ENCODE peak calls at places on chromosome 5, in seven cellular contexts. One of them, this sample, is unnamed. For H3K36me3, H3K4me1 and H3K9me3, the result is how much of the 10 kb centered on the place peaks cover.

GRCh38 chr5:33794550-33795300 is 97.1 kb downstream of the ADAMTS12 start:
- DNase-seq in endodermal cell: no peak
- DNase-seq in heart right ventricle: no peak
- DNase-seq in GM12878: no peak
- DNase-seq in aorta: no peak
- DNase-seq in astrocyte: peak
- DNase-seq in PC-3: peak
- DNase-seq in this sample: no peak

GRCh38 chr5:126692971-126693370 is 84.0 kb upstream of the LMNB1 start:
- DNase-seq in endodermal cell: peak
- DNase-seq in heart right ventricle: no peak
- DNase-seq in GM12878: no peak
- DNase-seq in aorta: no peak
- DNase-seq in astrocyte: no peak
- DNase-seq in PC-3: no peak
- DNase-seq in this sample: no peak

GRCh38 chr5:56791396-56791795 is 24.0 kb upstream of the MAP3K1 start:
- DNase-seq in endodermal cell: no peak
- DNase-seq in heart right ventricle: no peak
- DNase-seq in GM12878: no peak
- DNase-seq in aorta: no peak
- DNase-seq in astrocyte: no peak
- DNase-seq in PC-3: no peak
- DNase-seq in this sample: no peak

GRCh38 chr5:174571662-174572397 is 152.6 kb upstream of the MSX2 start:
- DNase-seq in endodermal cell: peak
- DNase-seq in heart right ventricle: peak
- DNase-seq in GM12878: no peak
- DNase-seq in aorta: peak
- DNase-seq in astrocyte: peak
- DNase-seq in PC-3: peak
- DNase-seq in this sample: no peak

GRCh38 chr5:96016216-96016615 is 54.6 kb upstream of the ELL2 start:
- DNase-seq in endodermal cell: no peak
- DNase-seq in heart right ventricle: no peak
- DNase-seq in GM12878: no peak
- DNase-seq in aorta: no peak
- DNase-seq in astrocyte: no peak
- DNase-seq in PC-3: no peak
- DNase-seq in this sample: no peak

GRCh38 chr5:127586371-127586770 is 62.5 kb upstream of the CTXN3 start:
- DNase-seq in endodermal cell: no peak
- DNase-seq in heart right ventricle: no peak
- DNase-seq in GM12878: peak
- DNase-seq in aorta: no peak
- DNase-seq in astrocyte: peak
- DNase-seq in PC-3: no peak
- DNase-seq in this sample: no peak

GRCh38 chr5:5767286-5767928 is 344.9 kb downstream of the ICE1 start:
- DNase-seq in endodermal cell: no peak
- DNase-seq in heart right ventricle: peak
- DNase-seq in GM12878: no peak
- DNase-seq in aorta: no peak
- DNase-seq in astrocyte: no peak
- DNase-seq in PC-3: no peak
- DNase-seq in this sample: no peak

GRCh38 chr5:149605998-149606721 is 24.9 kb downstream of the ARHGEF37 start:
- DNase-seq in endodermal cell: no peak
- DNase-seq in heart right ventricle: no peak
- DNase-seq in GM12878: peak
- DNase-seq in aorta: no peak
- DNase-seq in astrocyte: peak
- DNase-seq in PC-3: peak
- DNase-seq in this sample: no peak

GRCh38 chr5:61301820-61302563 is 30.1 kb upstream of the ZSWIM6 start:
- DNase-seq in endodermal cell: peak
- DNase-seq in heart right ventricle: peak
- DNase-seq in GM12878: no peak
- DNase-seq in aorta: peak
- DNase-seq in astrocyte: peak
- DNase-seq in PC-3: peak
- DNase-seq in this sample: no peak

GRCh38 chr5:483434-484184 is 40.6 kb downstream of the EXOC3 start:
- DNase-seq in endodermal cell: no peak
- DNase-seq in heart right ventricle: no peak
- DNase-seq in GM12878: no peak
- DNase-seq in aorta: no peak
- DNase-seq in astrocyte: no peak
- DNase-seq in PC-3: no peak
- DNase-seq in this sample: no peak

GRCh38 chr5:71757590-71758543 is 38.8 kb downstream of the CARTPT start:
- DNase-seq in endodermal cell: peak
- DNase-seq in heart right ventricle: peak
- DNase-seq in GM12878: peak
- DNase-seq in aorta: peak
- DNase-seq in astrocyte: peak
- DNase-seq in PC-3: peak
- DNase-seq in this sample: peak

GRCh38 chr5:20248102-20248501 is 260.1 kb upstream of the CDH18 start:
- DNase-seq in endodermal cell: no peak
- DNase-seq in heart right ventricle: no peak
- DNase-seq in GM12878: no peak
- DNase-seq in aorta: no peak
- DNase-seq in astrocyte: no peak
- DNase-seq in PC-3: no peak
- DNase-seq in this sample: no peak

GRCh38 chr5:136035837-136036236 is 7.0 kb downstream of the TGFBI start:
- DNase-seq in endodermal cell: peak
- DNase-seq in heart right ventricle: no peak
- DNase-seq in GM12878: no peak
- DNase-seq in aorta: peak
- DNase-seq in astrocyte: no peak
- DNase-seq in PC-3: peak
- DNase-seq in this sample: no peak

GRCh38 chr5:148437249-148437648 is 53.5 kb downstream of the FBXO38 start:
- DNase-seq in endodermal cell: no peak
- DNase-seq in heart right ventricle: no peak
- DNase-seq in GM12878: no peak
- DNase-seq in aorta: no peak
- DNase-seq in astrocyte: no peak
- DNase-seq in PC-3: no peak
- DNase-seq in this sample: no peak

GRCh38 chr5:142767925-142768324 is 2.3 kb upstream of the ARHGAP26 start:
- DNase-seq in endodermal cell: no peak
- DNase-seq in heart right ventricle: no peak
- DNase-seq in GM12878: no peak
- DNase-seq in aorta: no peak
- DNase-seq in astrocyte: no peak
- DNase-seq in PC-3: no peak
- DNase-seq in this sample: no peak

GRCh38 chr5:142758062-142758802 is 11.9 kb upstream of the ARHGAP26 start:
- DNase-seq in endodermal cell: no peak
- DNase-seq in heart right ventricle: no peak
- DNase-seq in GM12878: no peak
- DNase-seq in aorta: no peak
- DNase-seq in astrocyte: no peak
- DNase-seq in PC-3: no peak
- DNase-seq in this sample: no peak

GRCh38 chr5:142767178-142767577 is 3.0 kb upstream of the ARHGAP26 start:
- DNase-seq in endodermal cell: no peak
- DNase-seq in heart right ventricle: no peak
- DNase-seq in GM12878: no peak
- DNase-seq in aorta: no peak
- DNase-seq in astrocyte: no peak
- DNase-seq in PC-3: no peak
- DNase-seq in this sample: no peak

GRCh38 chr5:142758803-142759145 is 11.4 kb upstream of the ARHGAP26 start:
- DNase-seq in endodermal cell: no peak
- DNase-seq in heart right ventricle: no peak
- DNase-seq in GM12878: no peak
- DNase-seq in aorta: no peak
- DNase-seq in astrocyte: no peak
- DNase-seq in PC-3: no peak
- DNase-seq in this sample: no peak

GRCh38 chr5:142763701-142764100 is 6.5 kb upstream of the ARHGAP26 start:
- DNase-seq in endodermal cell: no peak
- DNase-seq in heart right ventricle: no peak
- DNase-seq in GM12878: no peak
- DNase-seq in aorta: no peak
- DNase-seq in astrocyte: no peak
- DNase-seq in PC-3: no peak
- DNase-seq in this sample: no peak
- H3K36me3 ChIP-seq in endodermal cell: under half
- H3K36me3 ChIP-seq in heart right ventricle: under half
- H3K36me3 ChIP-seq in GM12878: under half
- H3K36me3 ChIP-seq in aorta: under half
- H3K36me3 ChIP-seq in astrocyte: under half
- H3K36me3 ChIP-seq in PC-3: under half
- H3K36me3 ChIP-seq in this sample: under half

DNA sequence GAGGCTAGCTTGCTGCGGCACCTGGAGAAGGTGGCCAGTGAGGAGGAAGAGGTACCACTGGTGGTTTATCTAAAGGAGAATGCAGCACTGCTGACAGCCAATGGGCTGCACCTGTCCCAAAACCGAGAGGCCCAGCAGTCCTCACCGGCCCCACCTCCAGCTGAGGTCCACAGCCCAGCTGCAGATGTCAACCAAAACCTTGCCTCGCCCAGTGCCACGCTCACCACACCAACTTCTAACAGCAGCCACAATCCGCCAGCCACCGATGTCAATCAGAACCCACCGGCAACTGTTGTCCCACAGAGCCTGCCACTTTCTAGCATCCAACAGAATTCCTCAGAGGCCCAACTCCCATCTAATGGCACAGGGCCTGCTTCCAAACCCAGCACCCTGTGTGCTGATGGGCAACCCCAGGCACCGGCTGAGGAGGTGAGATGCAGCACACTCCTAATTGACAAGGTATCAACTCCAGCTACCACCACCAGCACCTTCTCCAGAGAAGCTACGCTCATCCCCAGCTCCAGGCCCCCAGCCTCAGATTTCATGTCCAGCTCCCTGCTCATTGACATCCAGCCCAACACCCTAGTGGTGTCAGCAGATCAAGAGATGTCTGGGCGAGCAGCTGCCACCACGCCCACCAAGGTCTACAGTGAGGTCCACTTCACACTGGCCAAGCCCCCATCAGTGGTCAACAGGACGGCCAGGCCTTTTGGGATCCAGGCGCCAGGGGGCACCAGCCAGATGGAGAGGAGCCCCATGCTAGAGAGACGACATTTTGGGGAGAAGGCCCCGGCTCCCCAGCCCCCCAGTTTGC is 8.0 kb downstream of the SYNPO start:
- DNase-seq in endodermal cell: no peak
- DNase-seq in heart right ventricle: no peak
- DNase-seq in GM12878: no peak
- DNase-seq in aorta: peak
- DNase-seq in astrocyte: no peak
- DNase-seq in PC-3: no peak
- DNase-seq in this sample: no peak
- H3K4me1 ChIP-seq in endodermal cell: under half
- H3K4me1 ChIP-seq in heart right ventricle: half or more
- H3K4me1 ChIP-seq in GM12878: under half
- H3K4me1 ChIP-seq in aorta: under half
- H3K4me1 ChIP-seq in astrocyte: under half
- H3K4me1 ChIP-seq in PC-3: under half
- H3K4me1 ChIP-seq in this sample: under half

GRCh38 chr5:12330381-12330780 is 426.1 kb upstream of the CTNND2 start:
- DNase-seq in endodermal cell: peak
- DNase-seq in heart right ventricle: no peak
- DNase-seq in GM12878: no peak
- DNase-seq in aorta: no peak
- DNase-seq in astrocyte: no peak
- DNase-seq in PC-3: peak
- DNase-seq in this sample: no peak

GRCh38 chr5:12335938-12336337 is 431.7 kb upstream of the CTNND2 start:
- DNase-seq in endodermal cell: no peak
- DNase-seq in heart right ventricle: no peak
- DNase-seq in GM12878: no peak
- DNase-seq in aorta: no peak
- DNase-seq in astrocyte: no peak
- DNase-seq in PC-3: no peak
- DNase-seq in this sample: no peak

GRCh38 chr5:12330993-12331588 is 426.8 kb upstream of the CTNND2 start:
- DNase-seq in endodermal cell: peak
- DNase-seq in heart right ventricle: no peak
- DNase-seq in GM12878: no peak
- DNase-seq in aorta: no peak
- DNase-seq in astrocyte: no peak
- DNase-seq in PC-3: no peak
- DNase-seq in this sample: no peak

DNA sequence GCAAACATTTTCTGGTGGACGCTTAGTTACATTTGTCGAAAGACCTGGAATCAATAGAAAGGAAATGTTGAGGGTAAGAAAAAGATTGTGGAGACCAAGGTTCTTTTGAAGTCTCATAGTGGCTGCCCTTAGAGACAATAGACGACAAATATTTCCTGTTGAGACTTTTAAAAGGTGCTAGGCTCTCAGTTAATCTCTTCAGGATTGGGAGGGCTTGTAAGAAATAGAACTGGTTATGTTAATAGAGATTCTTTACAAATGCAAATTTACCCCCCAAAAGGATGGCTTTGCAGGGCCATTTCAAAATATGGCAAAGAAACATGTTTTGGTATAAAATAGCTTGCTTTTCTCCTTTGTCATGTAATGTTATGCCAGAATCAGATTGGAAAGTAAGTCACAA is 428.2 kb upstream of the CTNND2 start:
- DNase-seq in endodermal cell: no peak
- DNase-seq in heart right ventricle: no peak
- DNase-seq in GM12878: no peak
- DNase-seq in aorta: no peak
- DNase-seq in astrocyte: no peak
- DNase-seq in PC-3: no peak
- DNase-seq in this sample: no peak
- H3K9me3 ChIP-seq in endodermal cell: under half
- H3K9me3 ChIP-seq in heart right ventricle: under half
- H3K9me3 ChIP-seq in GM12878: under half
- H3K9me3 ChIP-seq in aorta: under half
- H3K9me3 ChIP-seq in astrocyte: under half
- H3K9me3 ChIP-seq in PC-3: under half
- H3K9me3 ChIP-seq in this sample: under half

GRCh38 chr5:14376789-14377188 is 204.8 kb upstream of the OTULINL start:
- DNase-seq in endodermal cell: no peak
- DNase-seq in heart right ventricle: no peak
- DNase-seq in GM12878: no peak
- DNase-seq in aorta: no peak
- DNase-seq in astrocyte: no peak
- DNase-seq in PC-3: peak
- DNase-seq in this sample: no peak

GRCh38 chr5:14379739-14380497 is 201.7 kb upstream of the OTULINL start:
- DNase-seq in endodermal cell: peak
- DNase-seq in heart right ventricle: no peak
- DNase-seq in GM12878: no peak
- DNase-seq in aorta: no peak
- DNase-seq in astrocyte: no peak
- DNase-seq in PC-3: no peak
- DNase-seq in this sample: no peak

GRCh38 chr5:14385022-14385421 is 196.6 kb upstream of the OTULINL start:
- DNase-seq in endodermal cell: no peak
- DNase-seq in heart right ventricle: no peak
- DNase-seq in GM12878: no peak
- DNase-seq in aorta: no peak
- DNase-seq in astrocyte: no peak
- DNase-seq in PC-3: no peak
- DNase-seq in this sample: peak

GRCh38 chr5:14383923-14384322 is 197.7 kb upstream of the OTULINL start:
- DNase-seq in endodermal cell: no peak
- DNase-seq in heart right ventricle: no peak
- DNase-seq in GM12878: no peak
- DNase-seq in aorta: no peak
- DNase-seq in astrocyte: no peak
- DNase-seq in PC-3: no peak
- DNase-seq in this sample: no peak

GRCh38 chr5:14380712-14381111 is 200.9 kb upstream of the OTULINL start:
- DNase-seq in endodermal cell: no peak
- DNase-seq in heart right ventricle: no peak
- DNase-seq in GM12878: no peak
- DNase-seq in aorta: no peak
- DNase-seq in astrocyte: no peak
- DNase-seq in PC-3: no peak
- DNase-seq in this sample: no peak
- H3K36me3 ChIP-seq in endodermal cell: half or more
- H3K36me3 ChIP-seq in heart right ventricle: under half
- H3K36me3 ChIP-seq in GM12878: under half
- H3K36me3 ChIP-seq in aorta: under half
- H3K36me3 ChIP-seq in astrocyte: half or more
- H3K36me3 ChIP-seq in PC-3: half or more
- H3K36me3 ChIP-seq in this sample: under half

This sample was measured in CD8-positive, alpha-beta T cell.